ENCODE peak calls at places on chromosomes 6 and 20, in ten cellular contexts. Y is HFF-Myc; V is cardiac fibroblast; K is right atrium auricular region; O is iris pigment epithelial cell; I is neural crest cell; C is activated T-helper 1 cell treated with anti-CD3 and anti-CD28 coated beads, Interleukin-2, amount 50 U/mL, for 16 hours; U is left lung; S is activated naive CD8-positive, alpha-beta T cell treated with anti-CD3 and anti-CD28 coated beads, Interleukin-2, amount 50 U/mL, for 24 hours; D is stimulated activated CD4-positive, alpha-beta T cell treated with anti-CD3 and anti-CD28 coated beads, Interleukin-1b, Interleukin-23, amount 100 ng/mL, for 4 hours. W is an unnamed sample.

GRCh38 chr6:345747-346388 is 45.7 kb upstream of the IRF4 start:
- DNase-seq in Y (no peak), C (no peak), U (no peak), K (no peak), S (no peak), I (no peak), O (peak; percentile 79), D (no peak), V (peak; percentile 26), W (no peak)

GRCh38 chr6:135498178-135498841 is 770 bp upstream of the AHI1 start:
- DNase-seq in Y (peak; percentile 70), I (peak; percentile 28), U (peak; percentile 70), O (peak; percentile 95), S (peak; percentile 60), K (peak; percentile 89), D (peak; percentile 52), C (peak; percentile 12), V (peak; percentile 94), W (peak; percentile 81)

GRCh38 chr6:108165714-108166663 is at the start of gene NR2E1:
- DNase-seq in S (peak; percentile 15), C (no peak), O (no peak), I (no peak), U (no peak), D (no peak), V (peak; percentile 27), Y (no peak), K (no peak), W (peak; percentile 65)

GRCh38 chr20:37781626-37782025 is 87.8 kb downstream of the CTNNBL1 start:
- DNase-seq in S (no peak), I (no peak), D (no peak), V (peak; percentile 11), Y (no peak), O (peak; percentile 10), C (no peak), U (no peak), K (no peak), W (no peak)

GRCh38 chr20:11144114-11144513 is 470.3 kb upstream of the JAG1 start:
- DNase-seq in S (no peak), D (no peak), O (peak; percentile 87), Y (peak; percentile 86), K (no peak), C (no peak), I (no peak), U (no peak), V (peak; percentile 96), W (no peak)

GRCh38 chr6:44256291-44257006 is 879 bp downstream of the SLC35B2 start:
- DNase-seq in U (no peak), K (no peak), C (no peak), I (no peak), Y (no peak), D (no peak), S (no peak), V (no peak), O (no peak), W (no peak)

GRCh38 chr6:109236140-109237081 is 141.1 kb downstream of the CEP57L1 start:
- DNase-seq in U (no peak), K (no peak), Y (no peak), C (no peak), V (no peak), D (no peak), O (no peak), S (peak; percentile 16), I (no peak), W (peak; percentile 69)

GRCh38 chr6:3683331-3683730 is 68.2 kb downstream of the PXDC1 start:
- DNase-seq in D (no peak), K (no peak), O (no peak), V (no peak), S (no peak), Y (no peak), C (no peak), I (no peak), U (no peak), W (no peak)

W was measured in Ammon's horn.